ENCODE peak calls at places on chromosome 1, in six cellular contexts. One of them, this sample, is unnamed.

GRCh38 chr1:243549108-243549507 is 293.3 kb downstream of the SDCCAG8 start:
- DNase-seq in tibial artery: no peak
- DNase-seq in neuronal stem cell: no peak
- DNase-seq in PC-3: peak; percentile 45
- DNase-seq in dorsolateral prefrontal cortex: no peak
- DNase-seq in ascending aorta: no peak
- DNase-seq in this sample: no peak

GRCh38 chr1:154423303-154423987 is 18.3 kb downstream of the IL6R start:
- DNase-seq in PC-3: peak; percentile 79
- DNase-seq in neuronal stem cell: no peak
- DNase-seq in tibial artery: no peak
- DNase-seq in ascending aorta: no peak
- DNase-seq in dorsolateral prefrontal cortex: no peak
- DNase-seq in this sample: no peak

GRCh38 chr1:91792393-91793032 is 93.4 kb downstream of the TGFBR3 start:
- DNase-seq in PC-3: no peak
- DNase-seq in neuronal stem cell: no peak
- DNase-seq in dorsolateral prefrontal cortex: no peak
- DNase-seq in tibial artery: no peak
- DNase-seq in ascending aorta: no peak
- DNase-seq in this sample: no peak

GRCh38 chr1:61088163-61088840 is 5.9 kb downstream of the NFIA start:
- DNase-seq in ascending aorta: no peak
- DNase-seq in tibial artery: no peak
- DNase-seq in neuronal stem cell: no peak
- DNase-seq in PC-3: no peak
- DNase-seq in dorsolateral prefrontal cortex: no peak
- DNase-seq in this sample: no peak

GRCh38 chr1:157390646-157391045 is 161.7 kb downstream of the FCRL5 start:
- DNase-seq in neuronal stem cell: no peak
- DNase-seq in dorsolateral prefrontal cortex: no peak
- DNase-seq in tibial artery: no peak
- DNase-seq in PC-3: peak; percentile 72
- DNase-seq in ascending aorta: no peak
- DNase-seq in this sample: no peak

GRCh38 chr1:72851597-72851996 is 569.3 kb upstream of the NEGR1 start:
- DNase-seq in dorsolateral prefrontal cortex: no peak
- DNase-seq in tibial artery: no peak
- DNase-seq in neuronal stem cell: no peak
- DNase-seq in ascending aorta: no peak
- DNase-seq in PC-3: no peak
- DNase-seq in this sample: no peak

GRCh38 chr1:89957063-89957462 is 37.8 kb upstream of the ZNF326 start:
- DNase-seq in ascending aorta: no peak
- DNase-seq in neuronal stem cell: no peak
- DNase-seq in dorsolateral prefrontal cortex: no peak
- DNase-seq in tibial artery: no peak
- DNase-seq in PC-3: peak; percentile 42
- DNase-seq in this sample: no peak

GRCh38 chr1:7012461-7012924 is 227.2 kb downstream of the CAMTA1 start:
- DNase-seq in ascending aorta: no peak
- DNase-seq in neuronal stem cell: no peak
- DNase-seq in tibial artery: no peak
- DNase-seq in dorsolateral prefrontal cortex: no peak
- DNase-seq in PC-3: no peak
- DNase-seq in this sample: no peak

GRCh38 chr1:153291514-153291913 is 21.2 kb downstream of the PGLYRP3 start:
- DNase-seq in PC-3: no peak
- DNase-seq in tibial artery: no peak
- DNase-seq in neuronal stem cell: no peak
- DNase-seq in dorsolateral prefrontal cortex: no peak
- DNase-seq in ascending aorta: no peak
- DNase-seq in this sample: no peak

GRCh38 chr1:32339363-32339978 is 3.4 kb upstream of the MARCKSL1 start:
- DNase-seq in tibial artery: no peak
- DNase-seq in dorsolateral prefrontal cortex: no peak
- DNase-seq in neuronal stem cell: no peak
- DNase-seq in PC-3: peak; percentile 65
- DNase-seq in ascending aorta: no peak
- DNase-seq in this sample: no peak

GRCh38 chr1:95953005-95953404 is 719.0 kb downstream of the RWDD3 start:
- DNase-seq in tibial artery: no peak
- DNase-seq in neuronal stem cell: no peak
- DNase-seq in ascending aorta: no peak
- DNase-seq in dorsolateral prefrontal cortex: no peak
- DNase-seq in PC-3: peak; percentile 26
- DNase-seq in this sample: no peak

GRCh38 chr1:23576338-23577055 is 17.2 kb upstream of the ID3 start:
- DNase-seq in dorsolateral prefrontal cortex: no peak
- DNase-seq in ascending aorta: no peak
- DNase-seq in neuronal stem cell: no peak
- DNase-seq in PC-3: no peak
- DNase-seq in tibial artery: no peak
- DNase-seq in this sample: no peak

GRCh38 chr1:152182431-152182830 is 23.4 kb upstream of the RPTN start:
- DNase-seq in dorsolateral prefrontal cortex: no peak
- DNase-seq in PC-3: peak; percentile 41
- DNase-seq in neuronal stem cell: no peak
- DNase-seq in tibial artery: no peak
- DNase-seq in ascending aorta: no peak
- DNase-seq in this sample: no peak

GRCh38 chr1:97849350-97850339 is 71.2 kb downstream of the DPYD start:
- DNase-seq in dorsolateral prefrontal cortex: no peak
- DNase-seq in ascending aorta: no peak
- DNase-seq in PC-3: peak; percentile 83
- DNase-seq in tibial artery: no peak
- DNase-seq in neuronal stem cell: no peak
- DNase-seq in this sample: no peak

GRCh38 chr1:19643602-19644419 is at the start of gene NBL1:
- DNase-seq in neuronal stem cell: no peak
- DNase-seq in dorsolateral prefrontal cortex: no peak
- DNase-seq in PC-3: peak; percentile 62
- DNase-seq in ascending aorta: no peak
- DNase-seq in tibial artery: peak; percentile 72
- DNase-seq in this sample: peak; percentile 74
- H3K4me3 ChIP-seq in neuronal stem cell: peak within 1 kb of the TSS; percentile 53
- H3K4me3 ChIP-seq in dorsolateral prefrontal cortex: peak within 1 kb of the TSS; percentile 72
- H3K4me3 ChIP-seq in PC-3: peak within 1 kb of the TSS; percentile 100
- H3K4me3 ChIP-seq in ascending aorta: peak within 1 kb of the TSS; percentile 67
- H3K4me3 ChIP-seq in tibial artery: peak within 1 kb of the TSS; percentile 90
- H3K4me3 ChIP-seq in this sample: peak within 1 kb of the TSS; percentile 94

GRCh38 chr1:156113263-156114004 is 1.1 kb upstream of the LMNA start:
- DNase-seq in PC-3: no peak
- DNase-seq in neuronal stem cell: no peak
- DNase-seq in tibial artery: no peak
- DNase-seq in ascending aorta: no peak
- DNase-seq in dorsolateral prefrontal cortex: no peak
- DNase-seq in this sample: peak; percentile 76
- H3K4me3 ChIP-seq in PC-3: peak overlapping the region; percentile 86
- H3K4me3 ChIP-seq in neuronal stem cell: no peak overlapping the region
- H3K4me3 ChIP-seq in tibial artery: peak overlapping the region; percentile 78
- H3K4me3 ChIP-seq in ascending aorta: peak overlapping the region; percentile 100
- H3K4me3 ChIP-seq in dorsolateral prefrontal cortex: peak overlapping the region; percentile 94
- H3K4me3 ChIP-seq in this sample: no peak overlapping the region

GRCh38 chr1:229381234-229381633 is 38.4 kb upstream of the CCSAP start:
- DNase-seq in ascending aorta: no peak
- DNase-seq in tibial artery: no peak
- DNase-seq in dorsolateral prefrontal cortex: no peak
- DNase-seq in PC-3: no peak
- DNase-seq in neuronal stem cell: no peak
- DNase-seq in this sample: no peak
- H3K4me3 ChIP-seq in ascending aorta: no peak overlapping the region
- H3K4me3 ChIP-seq in tibial artery: no peak overlapping the region
- H3K4me3 ChIP-seq in dorsolateral prefrontal cortex: no peak overlapping the region
- H3K4me3 ChIP-seq in PC-3: no peak overlapping the region
- H3K4me3 ChIP-seq in neuronal stem cell: no peak overlapping the region
- H3K4me3 ChIP-seq in this sample: no peak overlapping the region

DNA sequence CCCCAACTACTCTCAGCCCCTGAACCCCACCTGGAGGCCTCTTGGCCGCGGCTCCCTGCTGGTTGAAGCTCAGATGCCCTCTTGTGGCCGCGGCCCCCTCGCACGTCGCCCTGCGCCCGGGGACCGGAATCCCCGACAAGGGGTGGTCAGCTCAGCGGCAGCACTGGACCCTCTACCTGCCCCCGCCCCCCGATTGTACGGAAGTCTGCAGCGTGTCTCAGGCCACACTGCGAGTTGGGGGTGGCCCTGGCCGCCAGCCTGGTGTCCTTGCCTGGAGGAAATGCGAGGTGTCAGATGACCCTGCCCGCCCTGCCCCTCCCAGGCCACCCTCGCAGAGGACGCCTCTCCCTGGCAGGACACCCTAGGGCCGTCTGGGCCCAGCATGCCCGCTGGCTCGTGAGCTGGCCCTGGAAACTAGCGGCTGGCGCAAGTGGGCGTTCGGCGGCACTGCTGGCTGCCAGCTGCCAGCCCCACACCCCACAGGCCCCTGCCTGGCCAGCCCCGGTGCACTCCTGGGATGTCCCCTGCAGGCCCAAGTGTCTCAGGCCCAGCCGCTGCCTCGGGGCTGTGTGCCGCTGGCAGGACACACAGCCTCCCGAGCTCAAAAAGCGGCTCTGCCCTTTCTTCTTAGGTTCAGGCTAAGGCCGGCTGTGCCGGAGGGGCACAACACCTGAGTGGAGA is 60.8 kb downstream of the EDN2 start:
- DNase-seq in neuronal stem cell: no peak
- DNase-seq in dorsolateral prefrontal cortex: no peak
- DNase-seq in PC-3: peak; percentile 16
- DNase-seq in ascending aorta: no peak
- DNase-seq in tibial artery: no peak
- DNase-seq in this sample: no peak
- H3K4me3 ChIP-seq in neuronal stem cell: no peak overlapping the region
- H3K4me3 ChIP-seq in dorsolateral prefrontal cortex: no peak overlapping the region
- H3K4me3 ChIP-seq in PC-3: peak overlapping the region; percentile 56
- H3K4me3 ChIP-seq in ascending aorta: no peak overlapping the region
- H3K4me3 ChIP-seq in tibial artery: no peak overlapping the region
- H3K4me3 ChIP-seq in this sample: no peak overlapping the region

DNA sequence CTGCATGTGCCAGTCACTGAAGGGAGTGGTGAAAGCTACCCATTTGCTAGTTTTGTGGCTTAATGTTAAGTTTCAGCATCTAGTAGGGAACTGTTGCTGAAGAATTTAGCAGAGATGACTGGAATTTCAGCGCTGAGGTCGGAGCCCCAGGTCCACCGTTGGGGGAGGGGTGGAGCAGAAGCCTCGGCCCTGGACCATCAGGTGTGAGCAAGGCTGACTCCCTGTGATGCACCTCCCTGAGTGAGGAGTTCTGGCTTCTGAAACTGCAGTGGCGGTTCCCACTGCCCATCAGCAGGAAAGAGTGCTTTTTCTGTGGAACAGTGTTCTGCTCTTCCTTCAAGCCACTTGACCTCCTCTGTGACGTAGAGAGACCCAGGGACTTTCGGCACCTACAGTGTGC is 1.3 kb downstream of the NOS1AP start:
- DNase-seq in tibial artery: no peak
- DNase-seq in ascending aorta: no peak
- DNase-seq in neuronal stem cell: no peak
- DNase-seq in dorsolateral prefrontal cortex: no peak
- DNase-seq in PC-3: peak; percentile 35
- DNase-seq in this sample: no peak
- H3K4me3 ChIP-seq in tibial artery: peak overlapping the region; percentile 75
- H3K4me3 ChIP-seq in ascending aorta: peak overlapping the region; percentile 96
- H3K4me3 ChIP-seq in neuronal stem cell: peak overlapping the region; percentile 86
- H3K4me3 ChIP-seq in dorsolateral prefrontal cortex: peak overlapping the region; percentile 76
- H3K4me3 ChIP-seq in PC-3: peak overlapping the region; percentile 86
- H3K4me3 ChIP-seq in this sample: peak overlapping the region; percentile 93

DNA sequence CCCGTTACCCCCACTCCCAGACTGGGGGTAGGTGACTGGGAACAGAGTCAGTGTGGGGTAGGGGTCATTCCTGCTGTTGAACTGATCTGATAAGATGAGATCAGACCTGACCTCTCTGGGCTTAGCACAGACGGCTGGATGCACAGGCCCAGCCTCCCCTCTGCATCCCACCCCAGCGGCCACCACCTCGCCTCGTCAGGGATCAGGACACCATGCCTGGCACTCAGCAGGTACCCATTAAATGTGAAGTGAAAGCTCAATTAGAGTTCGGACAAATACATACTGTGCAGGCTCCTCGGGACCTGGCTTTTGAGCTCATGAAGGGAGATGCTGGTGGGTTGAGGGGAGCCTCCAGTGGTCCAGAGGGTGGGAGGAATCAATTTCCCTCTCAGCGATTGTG is 15.7 kb downstream of the SOX13 start:
- DNase-seq in dorsolateral prefrontal cortex: no peak
- DNase-seq in tibial artery: no peak
- DNase-seq in ascending aorta: no peak
- DNase-seq in neuronal stem cell: no peak
- DNase-seq in PC-3: no peak
- DNase-seq in this sample: no peak
- H3K4me3 ChIP-seq in dorsolateral prefrontal cortex: no peak overlapping the region
- H3K4me3 ChIP-seq in tibial artery: peak overlapping the region; percentile 43
- H3K4me3 ChIP-seq in ascending aorta: peak overlapping the region; percentile 10
- H3K4me3 ChIP-seq in neuronal stem cell: no peak overlapping the region
- H3K4me3 ChIP-seq in PC-3: no peak overlapping the region
- H3K4me3 ChIP-seq in this sample: peak overlapping the region; percentile 50

DNA sequence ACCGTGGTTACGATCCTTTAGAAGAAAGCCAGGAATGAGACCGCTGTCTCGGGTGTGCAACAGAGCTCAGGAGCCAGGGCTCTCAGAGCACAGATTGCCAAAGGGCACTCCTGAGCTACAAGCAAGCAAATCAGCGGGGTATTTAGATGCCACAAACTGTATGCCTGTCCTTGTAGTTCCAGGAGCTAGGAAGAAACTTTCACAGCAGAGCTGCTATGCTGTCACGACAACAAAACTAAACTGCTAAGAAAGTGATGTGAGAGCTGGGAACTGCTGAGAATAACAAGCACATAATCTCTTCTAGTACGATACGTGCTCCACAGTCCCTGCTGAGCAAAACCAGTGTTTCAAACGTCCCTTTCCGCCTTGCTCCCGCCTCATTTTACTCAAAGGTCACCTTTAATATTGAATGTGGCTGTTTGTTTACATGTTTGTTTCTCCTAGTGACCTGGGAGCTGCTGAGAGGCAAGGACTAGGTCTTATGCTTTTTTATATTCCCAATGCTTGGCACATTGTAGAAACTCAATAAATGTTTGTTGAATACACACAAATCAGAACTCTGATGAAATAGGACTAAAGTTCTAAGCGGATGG is 14.7 kb downstream of the GREM2 start:
- DNase-seq in ascending aorta: no peak
- DNase-seq in dorsolateral prefrontal cortex: no peak
- DNase-seq in tibial artery: no peak
- DNase-seq in PC-3: no peak
- DNase-seq in neuronal stem cell: no peak
- DNase-seq in this sample: no peak
- H3K4me3 ChIP-seq in ascending aorta: no peak overlapping the region
- H3K4me3 ChIP-seq in dorsolateral prefrontal cortex: peak overlapping the region; percentile 10
- H3K4me3 ChIP-seq in tibial artery: peak overlapping the region; percentile 4
- H3K4me3 ChIP-seq in PC-3: peak overlapping the region; percentile 55
- H3K4me3 ChIP-seq in neuronal stem cell: no peak overlapping the region
- H3K4me3 ChIP-seq in this sample: no peak overlapping the region

GRCh38 chr1:159962176-159962575 is 8.1 kb upstream of the SLAMF9 start:
- DNase-seq in dorsolateral prefrontal cortex: no peak
- DNase-seq in ascending aorta: no peak
- DNase-seq in tibial artery: no peak
- DNase-seq in neuronal stem cell: no peak
- DNase-seq in PC-3: no peak
- DNase-seq in this sample: peak; percentile 52
- H3K4me3 ChIP-seq in dorsolateral prefrontal cortex: no peak overlapping the region
- H3K4me3 ChIP-seq in ascending aorta: no peak overlapping the region
- H3K4me3 ChIP-seq in tibial artery: no peak overlapping the region
- H3K4me3 ChIP-seq in neuronal stem cell: no peak overlapping the region
- H3K4me3 ChIP-seq in PC-3: no peak overlapping the region
- H3K4me3 ChIP-seq in this sample: no peak overlapping the region

This sample was measured in coronary artery.